ENCODE peak calls at places on chromosomes 12 and 14, in ten cellular contexts. W is progenitor cell of endocrine pancreas, J is COLO829, K is GM23248, G is HuH-7, N is DMS153, V is GDM1, A is iPS-NIHi11, T is LoVo, X is NCI-H187 treated with DMSO at 0.1 percent for 48 hours. U is an unnamed sample.

GRCh38 chr12:44968960-44969359 is 81.9 kb downstream of the DBX2 start:
- DNase-seq in W (no peak), J (no peak), K (no peak), G (no peak), N (no peak), V (peak; percentile 26), A (no peak), T (no peak), X (no peak), U (no peak)

GRCh38 chr14:67977468-67978034 is 158.0 kb downstream of the RAD51B start:
- DNase-seq in W (no peak), J (no peak), K (no peak), G (no peak), N (no peak), V (no peak), A (no peak), T (peak; percentile 53), X (no peak), U (no peak)

GRCh38 chr12:70982991-70983390 is 62.5 kb upstream of the PTPRR start:
- DNase-seq in W (no peak), J (no peak), K (peak; percentile 64), G (no peak), N (no peak), V (no peak), A (no peak), T (no peak), X (no peak), U (no peak)

GRCh38 chr12:122841544-122842321 is 6.5 kb downstream of the HIP1R start:
- DNase-seq in W (no peak), J (no peak), K (peak; percentile 90), G (no peak), N (no peak), V (no peak), A (no peak), T (no peak), X (no peak), U (peak; percentile 89)

GRCh38 chr12:92396647-92397258 is 251.1 kb upstream of the BTG1 start:
- DNase-seq in W (no peak), J (peak; percentile 89), K (peak; percentile 86), G (no peak), N (no peak), V (no peak), A (no peak), T (no peak), X (no peak), U (no peak)

GRCh38 chr14:70052990-70053389 is 135.8 kb downstream of the SLC8A3 start:
- DNase-seq in W (peak; percentile 48), J (peak; percentile 32), K (peak; percentile 56), G (no peak), N (no peak), V (no peak), A (peak; percentile 58), T (peak; percentile 46), X (no peak), U (no peak)

GRCh38 chr14:105937253-105938054 is 411.1 kb downstream of the TMEM121 start:
- DNase-seq in W (no peak), J (no peak), K (no peak), G (no peak), N (no peak), V (no peak), A (no peak), T (no peak), X (no peak), U (no peak)

GRCh38 chr12:113221997-113222729 is 899 bp downstream of the TPCN1 start:
- DNase-seq in W (no peak), J (no peak), K (no peak), G (no peak), N (no peak), V (no peak), A (no peak), T (no peak), X (no peak), U (peak; percentile 28)

GRCh38 chr14:26056232-26056631 is 541.6 kb downstream of the NOVA1 start:
- DNase-seq in W (no peak), J (no peak), K (no peak), G (no peak), N (no peak), V (no peak), A (no peak), T (no peak), X (no peak), U (no peak)

GRCh38 chr14:96962337-96962736 is 165.2 kb downstream of the VRK1 start:
- DNase-seq in W (no peak), J (no peak), K (no peak), G (no peak), N (no peak), V (no peak), A (no peak), T (no peak), X (no peak), U (no peak)

GRCh38 chr14:55458800-55459577 is 18.6 kb upstream of the TBPL2 start:
- DNase-seq in W (no peak), J (peak; percentile 59), K (peak; percentile 75), G (no peak), N (no peak), V (no peak), A (no peak), T (no peak), X (no peak), U (no peak)

GRCh38 chr14:22614240-22614799 is 16.2 kb downstream of the ABHD4 start:
- DNase-seq in W (no peak), J (peak; percentile 48), K (peak; percentile 95), G (peak; percentile 83), N (no peak), V (no peak), A (peak; percentile 62), T (peak; percentile 95), X (no peak), U (no peak)

GRCh38 chr12:104718581-104718980 is 239.5 kb downstream of the SLC41A2 start:
- DNase-seq in W (no peak), J (no peak), K (peak; percentile 65), G (no peak), N (no peak), V (no peak), A (no peak), T (no peak), X (no peak), U (no peak)

GRCh38 chr12:26317942-26318565 is 122.7 kb downstream of the SSPN start:
- DNase-seq in W (no peak), J (no peak), K (peak; percentile 74), G (no peak), N (no peak), V (no peak), A (no peak), T (peak; percentile 22), X (no peak), U (no peak)

GRCh38 chr12:23964812-23965211 is 15.3 kb upstream of the SOX5 start:
- DNase-seq in W (no peak), J (no peak), K (no peak), G (no peak), N (no peak), V (no peak), A (no peak), T (no peak), X (no peak), U (no peak)

GRCh38 chr12:104467346-104467837 is 10.6 kb downstream of the CHST11 start:
- DNase-seq in W (no peak), J (no peak), K (no peak), G (no peak), N (no peak), V (no peak), A (no peak), T (no peak), X (no peak), U (no peak)

GRCh38 chr14:30876692-30877091 is 2.3 kb downstream of the COCH start:
- DNase-seq in W (no peak), J (no peak), K (no peak), G (no peak), N (no peak), V (no peak), A (no peak), T (no peak), X (no peak), U (no peak)

GRCh38 chr14:100065161-100065871 is at the start of gene EVL:
- DNase-seq in W (no peak), J (no peak), K (no peak), G (no peak), N (no peak), V (peak; percentile 83), A (no peak), T (no peak), X (no peak), U (no peak)

GRCh38 chr14:49972199-49972671 is 79.4 kb downstream of the ARF6 start:
- DNase-seq in W (no peak), J (no peak), K (peak; percentile 83), G (no peak), N (peak; percentile 79), V (peak; percentile 22), A (no peak), T (peak; percentile 59), X (no peak), U (no peak)

GRCh38 chr14:39268393-39268792 is 34.7 kb downstream of the MIA2 start:
- DNase-seq in W (no peak), J (no peak), K (peak; percentile 49), G (no peak), N (no peak), V (no peak), A (no peak), T (no peak), X (peak; percentile 86), U (no peak)

GRCh38 chr14:35826952-35827416 is 846 bp downstream of the BRMS1L start:
- DNase-seq in W (no peak), J (no peak), K (peak; percentile 42), G (no peak), N (no peak), V (no peak), A (no peak), T (no peak), X (no peak), U (no peak)

GRCh38 chr12:124386059-124386458 is 91.2 kb downstream of the RFLNA start:
- DNase-seq in W (no peak), J (no peak), K (peak; percentile 67), G (no peak), N (no peak), V (no peak), A (no peak), T (no peak), X (no peak), U (peak; percentile 67)

GRCh38 chr12:101018540-101018939 is 191.5 kb downstream of the SLC5A8 start:
- DNase-seq in W (no peak), J (no peak), K (peak; percentile 91), G (no peak), N (no peak), V (no peak), A (peak; percentile 30), T (peak; percentile 16), X (no peak), U (no peak)

GRCh38 chr14:32307881-32308582 is 21.1 kb upstream of the AKAP6 start:
- DNase-seq in W (no peak), J (no peak), K (no peak), G (peak; percentile 14), N (peak; percentile 86), V (no peak), A (no peak), T (peak; percentile 73), X (no peak), U (no peak)

GRCh38 chr12:2273288-2273687 is 220.5 kb downstream of the CACNA1C start:
- DNase-seq in W (no peak), J (no peak), K (peak; percentile 80), G (no peak), N (no peak), V (no peak), A (no peak), T (no peak), X (no peak), U (no peak)

GRCh38 chr14:100569734-100570251 is 17.4 kb downstream of the BEGAIN start:
- DNase-seq in W (no peak), J (no peak), K (no peak), G (no peak), N (no peak), V (no peak), A (no peak), T (no peak), X (no peak), U (no peak)

GRCh38 chr14:76574416-76574815 is 186.9 kb upstream of the VASH1 start:
- DNase-seq in W (no peak), J (no peak), K (no peak), G (no peak), N (no peak), V (no peak), A (no peak), T (no peak), X (no peak), U (no peak)

GRCh38 chr12:89451876-89452275 is 72.7 kb downstream of the GALNT4 start:
- DNase-seq in W (no peak), J (peak; percentile 78), K (peak; percentile 92), G (no peak), N (no peak), V (peak; percentile 13), A (peak; percentile 52), T (no peak), X (no peak), U (no peak)

U was measured in posterior cingulate gyrus.